ENCODE peak calls at places on chromosome 15, in five cellular contexts. V is HCT116, M is HepG2, I is A549, H is GM12878. F is an unnamed sample.

GRCh38 chr15:74573987-74574386 is 33.0 kb downstream of the ARID3B start:
- DNase-seq in V (no peak), M (no peak), I (no peak), H (no peak), F (no peak)

GRCh38 chr15:36810656-36811449 is 231.4 kb downstream of the CDIN1 start:
- DNase-seq in V (no peak), M (no peak), I (no peak), H (no peak), F (peak; percentile 27)

GRCh38 chr15:34828145-34828911 is 33.0 kb upstream of the ACTC1 start:
- DNase-seq in V (no peak), M (no peak), I (no peak), H (no peak), F (no peak)

GRCh38 chr15:66652806-66653205 is 49.2 kb upstream of the SMAD6 start:
- DNase-seq in V (no peak), M (no peak), I (no peak), H (no peak), F (no peak)

GRCh38 chr15:71651750-71652186 is 158.6 kb upstream of the NR2E3 start:
- DNase-seq in V (peak; percentile 39), M (peak; percentile 57), I (peak; percentile 51), H (peak; percentile 12), F (no peak)

GRCh38 chr15:37585966-37586656 is 348.3 kb upstream of the TMCO5A start:
- DNase-seq in V (no peak), M (no peak), I (no peak), H (no peak), F (no peak)

GRCh38 chr15:97874139-97874538 is 86.4 kb upstream of the ARRDC4 start:
- DNase-seq in V (no peak), M (no peak), I (no peak), H (no peak), F (peak; percentile 56)

GRCh38 chr15:68618339-68619302 is 39.8 kb downstream of the CORO2B start:
- DNase-seq in V (no peak), M (no peak), I (no peak), H (no peak), F (no peak)

GRCh38 chr15:89441295-89441762 is 55.1 kb downstream of the RHCG start:
- DNase-seq in V (no peak), M (no peak), I (no peak), H (peak; percentile 61), F (no peak)

GRCh38 chr15:63968700-63969099 is 77.6 kb downstream of the DAPK2 start:
- DNase-seq in V (no peak), M (no peak), I (no peak), H (no peak), F (no peak)

GRCh38 chr15:58952751-58953150 is 19.3 kb upstream of the SLTM start:
- DNase-seq in V (no peak), M (no peak), I (no peak), H (no peak), F (no peak)

GRCh38 chr15:100263721-100264455 is 77.9 kb downstream of the ADAMTS17 start:
- DNase-seq in V (no peak), M (no peak), I (no peak), H (no peak), F (no peak)

GRCh38 chr15:71198846-71199245 is 83.6 kb downstream of the THSD4 start:
- DNase-seq in V (no peak), M (no peak), I (no peak), H (no peak), F (no peak)

GRCh38 chr15:97235285-97235985 is 725.1 kb upstream of the ARRDC4 start:
- DNase-seq in V (peak; percentile 15), M (peak; percentile 30), I (peak; percentile 45), H (no peak), F (peak; percentile 52)

GRCh38 chr15:78072080-78072892 is 5.2 kb downstream of the TBC1D2B start:
- DNase-seq in V (no peak), M (peak; percentile 56), I (no peak), H (no peak), F (no peak)

GRCh38 chr15:79872358-79873017 is 24.3 kb downstream of the MTHFS start:
- DNase-seq in V (no peak), M (no peak), I (no peak), H (no peak), F (no peak)

GRCh38 chr15:70065006-70065722 is 32.6 kb downstream of the TLE3 start:
- DNase-seq in V (no peak), M (no peak), I (no peak), H (no peak), F (no peak)

GRCh38 chr15:71781179-71781964 is 29.0 kb upstream of the NR2E3 start:
- DNase-seq in V (no peak), M (no peak), I (no peak), H (peak; percentile 45), F (no peak)

GRCh38 chr15:78382114-78382886 is 42.1 kb downstream of the CRABP1 start:
- DNase-seq in V (no peak), M (no peak), I (no peak), H (no peak), F (no peak)

GRCh38 chr15:74135041-74135565 is 4.7 kb downstream of the ISLR2 start:
- DNase-seq in V (no peak), M (no peak), I (no peak), H (no peak), F (no peak)

GRCh38 chr15:59372352-59373211 is at the start of gene MYO1E:
- DNase-seq in V (peak; percentile 94), M (peak; percentile 96), I (peak; percentile 100), H (peak; percentile 72), F (no peak)

DNA sequence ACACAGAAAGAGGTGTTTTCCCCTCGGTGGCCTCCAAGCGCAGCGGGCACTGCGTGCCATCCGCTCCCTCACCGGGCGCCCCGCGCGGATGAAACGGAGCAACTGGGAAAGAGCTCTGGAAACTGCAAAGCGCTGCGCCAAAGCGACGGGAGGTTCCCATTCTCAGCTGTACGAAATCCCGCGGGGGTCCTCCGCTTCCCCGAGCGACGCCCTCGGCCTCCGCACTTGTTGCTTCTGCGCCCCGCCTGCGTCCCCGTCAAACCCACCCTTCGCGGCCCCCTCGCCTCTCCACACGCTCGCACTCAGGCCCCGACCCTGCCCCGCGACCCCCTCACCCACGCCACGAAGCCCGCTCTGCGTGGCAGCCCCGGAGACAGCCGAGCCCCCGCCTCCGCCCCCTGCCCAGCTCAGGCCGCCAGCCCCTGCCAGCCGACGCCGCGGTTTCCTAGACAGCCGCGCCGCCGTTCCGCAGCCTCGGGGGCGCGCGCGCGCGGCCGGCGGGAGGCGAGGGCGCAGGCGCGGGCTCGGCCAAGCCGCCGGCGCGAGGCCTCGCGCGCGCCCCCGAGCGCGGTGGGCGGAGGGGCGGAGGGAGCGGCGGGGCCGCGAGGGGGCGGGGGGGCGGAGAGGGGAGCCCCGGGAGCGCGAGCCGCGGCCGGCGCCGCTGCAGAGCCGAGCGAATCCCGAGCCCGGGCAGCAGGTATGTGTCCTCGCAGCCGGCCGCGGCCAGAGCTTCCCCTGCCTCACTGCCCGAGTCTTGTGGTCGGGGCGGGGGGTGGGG is at the start of gene TMEM266:
- DNase-seq in V (no peak), M (no peak), I (peak; percentile 54), H (no peak), F (peak; percentile 73)
- TF ChIP-seq CEBPB in V (no peak), M (no peak), I (no peak), H (no peak), F (no peak)

GRCh38 chr15:25712192-25712960 is 150.8 kb downstream of the ATP10A start:
- DNase-seq in V (no peak), M (no peak), I (no peak), H (no peak), F (no peak)

GRCh38 chr15:25710184-25710583 is 152.9 kb downstream of the ATP10A start:
- DNase-seq in V (no peak), M (peak; percentile 18), I (peak; percentile 28), H (no peak), F (peak; percentile 63)

GRCh38 chr15:25712961-25713355 is 150.2 kb downstream of the ATP10A start:
- DNase-seq in V (no peak), M (no peak), I (no peak), H (no peak), F (no peak)

GRCh38 chr15:25711164-25711563 is 152.0 kb downstream of the ATP10A start:
- DNase-seq in V (no peak), M (no peak), I (no peak), H (no peak), F (no peak)

GRCh38 chr15:25711691-25712090 is 151.4 kb downstream of the ATP10A start:
- DNase-seq in V (no peak), M (no peak), I (no peak), H (no peak), F (no peak)
- TF ChIP-seq REST in V (no peak), M (no peak), I (no peak), H (no peak), F (no peak)

DNA sequence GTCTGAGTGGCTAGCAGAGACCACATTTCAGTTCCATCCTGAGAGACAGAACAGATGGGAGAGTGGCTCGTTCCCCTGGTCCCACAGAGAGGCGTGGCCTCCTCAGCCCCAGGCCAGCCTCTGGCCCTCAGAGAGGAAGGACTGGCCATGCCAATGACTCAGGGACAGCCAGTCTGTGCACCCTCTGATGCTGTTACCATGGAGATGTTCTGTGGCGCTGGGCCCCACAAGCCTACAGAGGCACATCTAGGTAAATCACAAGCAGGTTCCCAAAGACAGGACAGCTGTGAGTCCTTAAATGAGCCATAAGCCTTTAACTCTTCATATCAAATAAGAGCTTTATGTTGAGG is 40.8 kb downstream of the WHAMM start:
- DNase-seq in V (no peak), M (no peak), I (no peak), H (no peak), F (no peak)
- TF ChIP-seq CEBPB in V (no peak), M (no peak), I (no peak), H (no peak), F (no peak)

DNA sequence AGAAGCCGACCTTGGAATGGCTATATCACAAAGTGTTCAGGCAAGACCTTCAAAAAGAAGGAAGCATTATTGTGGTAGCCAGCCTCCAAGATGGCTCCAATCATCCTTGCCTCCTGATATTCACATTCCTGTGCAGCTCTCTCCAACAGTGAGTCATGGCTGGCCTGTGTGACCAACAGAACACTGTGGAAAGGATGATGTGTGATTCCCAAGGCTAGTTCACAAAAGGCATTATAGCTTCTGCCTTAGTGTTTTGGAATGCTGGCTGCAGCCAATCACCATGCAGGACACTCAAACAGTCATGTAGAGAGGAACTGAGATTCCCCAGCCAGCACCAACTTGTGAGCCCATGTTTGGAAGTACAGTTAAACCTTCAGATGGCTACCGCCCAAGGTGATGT is 102.6 kb downstream of the EFL1 start:
- DNase-seq in V (peak; percentile 43), M (no peak), I (peak; percentile 34), H (no peak), F (no peak)
- TF ChIP-seq REST in V (no peak), M (no peak), I (no peak), H (no peak), F (no peak)

GRCh38 chr15:60973637-60974415 is 255.3 kb downstream of the RORA start:
- DNase-seq in V (no peak), M (no peak), I (no peak), H (no peak), F (no peak)
- TF ChIP-seq CEBPB in V (no peak), M (no peak), I (no peak), H (no peak), F (no peak)

GRCh38 chr15:19943515-19943914 is 598.1 kb downstream of the GOLGA6L6 start:
- DNase-seq in V (no peak), M (no peak), I (no peak), H (no peak), F (peak; percentile 0)
- TF ChIP-seq REST in V (no peak), M (no peak), I (no peak), H (no peak), F (no peak)

F was measured in K562.